ENCODE peak calls at places on chromosome 17, in eight cellular contexts. A, D, Z, H, V, P, G and B are unnamed samples.
A peak's percentile ranks its signal among the peaks of the same experiment; 100 is the strongest.

GRCh38 chr17:81870155-81870977 is 771 bp downstream of the ARHGDIA start:
- DNase-seq in A (peak; percentile 56), D (no peak), Z (peak; percentile 65), H (peak; percentile 47), V (peak; percentile 69), P (peak; percentile 74), G (peak; percentile 39), B (peak; percentile 84)

GRCh38 chr17:78706271-78706915 is 75.7 kb downstream of the CYTH1 start:
- DNase-seq in A (no peak), D (no peak), Z (no peak), H (no peak), V (peak; percentile 58), P (no peak), G (no peak), B (no peak)

GRCh38 chr17:63189082-63189481 is 223.0 kb downstream of the TANC2 start:
- DNase-seq in A (no peak), D (no peak), Z (no peak), H (no peak), V (peak; percentile 78), P (no peak), G (no peak), B (no peak)

GRCh38 chr17:44444735-44445105 is 55.3 kb upstream of the ITGA2B start:
- DNase-seq in A (no peak), D (no peak), Z (no peak), H (no peak), V (peak; percentile 97), P (no peak), G (no peak), B (peak; percentile 81)

GRCh38 chr17:19383681-19384470 is 3.1 kb downstream of the MFAP4 start:
- DNase-seq in A (no peak), D (no peak), Z (no peak), H (no peak), V (peak; percentile 37), P (no peak), G (no peak), B (no peak)

GRCh38 chr17:10875411-10875810 is 37.5 kb upstream of the PIRT start:
- DNase-seq in A (peak; percentile 60), D (no peak), Z (peak; percentile 19), H (no peak), V (no peak), P (no peak), G (peak; percentile 81), B (no peak)

GRCh38 chr17:43014020-43014615 is 7.5 kb downstream of the IFI35 start:
- DNase-seq in A (no peak), D (no peak), Z (peak; percentile 71), H (no peak), V (no peak), P (no peak), G (no peak), B (peak; percentile 47)

GRCh38 chr17:77129568-77130301 is 11.0 kb upstream of the SEC14L1 start:
- DNase-seq in A (no peak), D (no peak), Z (no peak), H (no peak), V (peak; percentile 28), P (no peak), G (no peak), B (no peak)

GRCh38 chr17:63973930-63974593 is 1.3 kb upstream of the SCN4A start:
- DNase-seq in A (no peak), D (no peak), Z (no peak), H (no peak), V (peak; percentile 21), P (no peak), G (no peak), B (no peak)

GRCh38 chr17:14699569-14700190 is 398.8 kb downstream of the HS3ST3B1 start:
- DNase-seq in A (peak; percentile 25), D (no peak), Z (no peak), H (no peak), V (no peak), P (no peak), G (no peak), B (peak; percentile 22)

GRCh38 chr17:79979201-79979840 is 56.4 kb downstream of the TBC1D16 start:
- DNase-seq in A (no peak), D (peak; percentile 52), Z (peak; percentile 23), H (no peak), V (no peak), P (peak; percentile 15), G (no peak), B (no peak)

GRCh38 chr17:40145476-40145875 is 5.1 kb downstream of the CASC3 start:
- DNase-seq in A (no peak), D (no peak), Z (no peak), H (no peak), V (no peak), P (no peak), G (no peak), B (no peak)

GRCh38 chr17:42548070-42548837 is 4.5 kb upstream of the HSD17B1 start:
- DNase-seq in A (peak; percentile 98), D (no peak), Z (peak; percentile 72), H (peak; percentile 69), V (no peak), P (peak; percentile 22), G (peak; percentile 84), B (no peak)

GRCh38 chr17:81044764-81045589 is 10.0 kb downstream of the BAIAP2 start:
- DNase-seq in A (no peak), D (peak; percentile 84), Z (peak; percentile 84), H (no peak), V (peak; percentile 79), P (peak; percentile 88), G (no peak), B (peak; percentile 75)

GRCh38 chr17:75845058-75845711 is 981 bp upstream of the UNC13D start:
- DNase-seq in A (peak; percentile 94), D (peak; percentile 94), Z (peak; percentile 99), H (peak; percentile 55), V (peak; percentile 73), P (peak; percentile 93), G (peak; percentile 84), B (peak; percentile 70)

GRCh38 chr17:2058521-2059124 is 3.7 kb downstream of the HIC1 start:
- DNase-seq in A (peak; percentile 82), D (no peak), Z (peak; percentile 70), H (peak; percentile 58), V (peak; percentile 76), P (no peak), G (peak; percentile 55), B (no peak)

GRCh38 chr17:19579192-19579668 is 45.6 kb downstream of the SLC47A1 start:
- DNase-seq in A (peak; percentile 57), D (no peak), Z (no peak), H (no peak), V (no peak), P (peak; percentile 64), G (peak; percentile 15), B (no peak)

GRCh38 chr17:74924250-74924948 is at the start of gene OTOP2:
- DNase-seq in A (peak; percentile 61), D (no peak), Z (no peak), H (peak; percentile 18), V (no peak), P (peak; percentile 67), G (no peak), B (no peak)

GRCh38 chr17:82231312-82231561 is 2.4 kb downstream of the SLC16A3 start:
- DNase-seq in A (no peak), D (no peak), Z (no peak), H (peak; percentile 31), V (no peak), P (no peak), G (no peak), B (no peak)

GRCh38 chr17:83131268-83132011 is 52.0 kb downstream of the METRNL start:
- DNase-seq in A (no peak), D (peak; percentile 52), Z (no peak), H (no peak), V (no peak), P (no peak), G (no peak), B (peak; percentile 41)

GRCh38 chr17:74192950-74193781 is 10.3 kb upstream of the RPL38 start:
- DNase-seq in A (no peak), D (peak; percentile 76), Z (peak; percentile 61), H (no peak), V (no peak), P (no peak), G (no peak), B (no peak)

GRCh38 chr17:16019347-16019746 is 19.7 kb downstream of the TTC19 start:
- DNase-seq in A (no peak), D (no peak), Z (no peak), H (no peak), V (no peak), P (no peak), G (no peak), B (no peak)

GRCh38 chr17:16013943-16014407 is 14.4 kb downstream of the TTC19 start:
- DNase-seq in A (peak; percentile 64), D (no peak), Z (no peak), H (no peak), V (peak; percentile 91), P (peak; percentile 50), G (peak; percentile 29), B (peak; percentile 63)
- H3K36me3 ChIP-seq in A (peaks cover 13% of the 10 kb centered on the region), D (peaks cover 7% of the 10 kb centered on the region), Z (peaks cover 23% of the 10 kb centered on the region), H (peaks cover 14% of the 10 kb centered on the region), V (peaks cover 9% of the 10 kb centered on the region), P (peaks cover 40% of the 10 kb centered on the region), G (peaks cover 32% of the 10 kb centered on the region), B (peaks cover 66% of the 10 kb centered on the region)

GRCh38 chr17:39063681-39064069 is 87.8 kb downstream of the PLXDC1 start:
- DNase-seq in A (no peak), D (no peak), Z (no peak), H (no peak), V (peak; percentile 12), P (no peak), G (no peak), B (no peak)
- H3K27me3 ChIP-seq in A (no peaks in the 10 kb centered on the region), D (no peaks in the 10 kb centered on the region), Z (no peaks in the 10 kb centered on the region), H (no peaks in the 10 kb centered on the region), V (peaks cover 3% of the 10 kb centered on the region), P (no peaks in the 10 kb centered on the region), G (no peaks in the 10 kb centered on the region), B (peaks cover 13% of the 10 kb centered on the region)

GRCh38 chr17:60579090-60579489 is 20.9 kb upstream of the PPM1D start:
- DNase-seq in A (no peak), D (peak; percentile 5), Z (no peak), H (no peak), V (peak; percentile 79), P (no peak), G (no peak), B (no peak)
- H3K4me3 ChIP-seq in A (no peak overlapping the region), D (no peak overlapping the region), Z (no peak overlapping the region), H (no peak overlapping the region), V (no peak overlapping the region), P (no peak overlapping the region), G (no peak overlapping the region), B (no peak overlapping the region)

DNA sequence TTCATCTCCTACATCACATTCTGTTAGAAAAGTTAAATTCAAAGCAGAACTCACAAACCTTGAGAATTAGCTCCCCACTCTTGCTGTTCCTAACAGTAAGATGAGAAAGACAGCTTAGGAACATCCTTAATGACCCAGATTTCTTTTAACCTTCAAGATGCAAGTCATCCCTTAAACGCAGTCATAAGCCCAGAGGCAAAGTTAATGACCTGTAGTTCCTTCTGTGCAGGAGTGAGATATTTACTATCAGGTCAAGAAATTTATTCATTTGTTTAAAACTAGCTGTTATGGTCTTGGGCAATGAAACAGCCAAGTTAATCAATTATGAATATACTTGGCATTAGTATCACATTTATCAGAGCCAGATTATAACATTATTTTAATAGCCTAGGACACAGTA is 37.0 kb downstream of the NXPH3 start:
- DNase-seq in A (no peak), D (no peak), Z (no peak), H (no peak), V (no peak), P (no peak), G (no peak), B (no peak)
- H3K36me3 ChIP-seq in A (peaks cover 6% of the 10 kb centered on the region), D (peaks cover 30% of the 10 kb centered on the region), Z (peaks cover 34% of the 10 kb centered on the region), H (peaks cover 64% of the 10 kb centered on the region), V (peaks cover 23% of the 10 kb centered on the region), P (peaks cover 71% of the 10 kb centered on the region), G (peaks cover 38% of the 10 kb centered on the region), B (peaks cover 87% of the 10 kb centered on the region)

GRCh38 chr17:37047631-37048104 is 98.9 kb downstream of the AATF start:
- DNase-seq in A (peak; percentile 96), D (peak; percentile 75), Z (peak; percentile 88), H (peak; percentile 70), V (peak; percentile 80), P (peak; percentile 82), G (peak; percentile 90), B (peak; percentile 56)
- H3K27me3 ChIP-seq in A (no peaks in the 10 kb centered on the region), D (no peaks in the 10 kb centered on the region), Z (no peaks in the 10 kb centered on the region), H (no peaks in the 10 kb centered on the region), V (no peaks in the 10 kb centered on the region), P (no peaks in the 10 kb centered on the region), G (no peaks in the 10 kb centered on the region), B (no peaks in the 10 kb centered on the region)